ENCODE peak calls at places on chromosomes 12 and 14, in eight cellular contexts. P is CD8-positive, alpha-beta T cell; Q is prostate gland; O is CD8-positive, alpha-beta memory T cell; D is fibroblast of lung; L is astrocyte; I is GM23248; B is Panc1. A is an unnamed sample. For H3K4me1, the result is how much of the 10 kb centered on the place peaks cover.

GRCh38 chr12:92467886-92468285 is 234.9 kb upstream of the PLEKHG7 start:
- DNase-seq in P (no peak), Q (no peak), O (no peak), D (peak), L (peak), I (no peak), B (no peak), A (no peak)

GRCh38 chr12:59808317-59808910 is 212.6 kb downstream of the SLC16A7 start:
- DNase-seq in P (no peak), Q (no peak), O (no peak), D (peak), L (peak), I (peak), B (peak), A (no peak)

GRCh38 chr12:31245822-31246469 is 80.0 kb downstream of the SINHCAF start:
- DNase-seq in P (no peak), Q (no peak), O (no peak), D (no peak), L (no peak), I (no peak), B (no peak), A (no peak)

GRCh38 chr14:48568252-48568651 is 892.8 kb upstream of the MDGA2 start:
- DNase-seq in P (no peak), Q (no peak), O (no peak), D (no peak), L (no peak), I (no peak), B (no peak), A (no peak)

GRCh38 chr12:91383106-91383505 is 200.5 kb upstream of the DCN start:
- DNase-seq in P (no peak), Q (no peak), O (no peak), D (no peak), L (no peak), I (peak), B (no peak), A (no peak)

GRCh38 chr12:47905313-47905730 is 528 bp upstream of the VDR start:
- DNase-seq in P (peak), Q (peak), O (peak), D (peak), L (no peak), I (peak), B (no peak), A (no peak)

GRCh38 chr12:41724216-41724615 is 420.5 kb downstream of the GXYLT1 start:
- DNase-seq in P (no peak), Q (no peak), O (no peak), D (no peak), L (no peak), I (no peak), B (no peak), A (no peak)

GRCh38 chr12:6110006-6110405 is 14.5 kb downstream of the VWF start:
- DNase-seq in P (no peak), Q (no peak), O (no peak), D (peak), L (peak), I (peak), B (no peak), A (no peak)

GRCh38 chr12:6340745-6341438 is 984 bp downstream of the TNFRSF1A start:
- DNase-seq in P (no peak), Q (no peak), O (no peak), D (no peak), L (no peak), I (peak), B (no peak), A (no peak)

GRCh38 chr14:72810201-72810600 is 83.7 kb downstream of the DPF3 start:
- DNase-seq in P (peak), Q (no peak), O (no peak), D (no peak), L (no peak), I (peak), B (no peak), A (no peak)

GRCh38 chr14:74083784-74084276 is 423 bp downstream of the ALDH6A1 start:
- DNase-seq in P (no peak), Q (no peak), O (no peak), D (no peak), L (no peak), I (no peak), B (no peak), A (no peak)

GRCh38 chr14:74084277-74085046 is at the start of the genes ALDH6A1 and LIN52:
- DNase-seq in P (peak), Q (peak), O (peak), D (peak), L (peak), I (peak), B (peak), A (peak)

GRCh38 chr14:74083161-74083560 is 1.1 kb downstream of the ALDH6A1 start:
- DNase-seq in P (no peak), Q (no peak), O (no peak), D (no peak), L (no peak), I (peak), B (no peak), A (no peak)

GRCh38 chr14:74085828-74086227 is 1.1 kb downstream of the LIN52 start:
- DNase-seq in P (no peak), Q (no peak), O (no peak), D (no peak), L (no peak), I (peak), B (no peak), A (no peak)

GRCh38 chr14:74085047-74085637 is 386 bp downstream of the LIN52 start:
- DNase-seq in P (no peak), Q (no peak), O (no peak), D (peak), L (peak), I (peak), B (no peak), A (no peak)
- H3K4me1 ChIP-seq in P (under half), Q (under half), O (under half), D (under half), L (under half), I (under half), B (under half), A (under half)

DNA sequence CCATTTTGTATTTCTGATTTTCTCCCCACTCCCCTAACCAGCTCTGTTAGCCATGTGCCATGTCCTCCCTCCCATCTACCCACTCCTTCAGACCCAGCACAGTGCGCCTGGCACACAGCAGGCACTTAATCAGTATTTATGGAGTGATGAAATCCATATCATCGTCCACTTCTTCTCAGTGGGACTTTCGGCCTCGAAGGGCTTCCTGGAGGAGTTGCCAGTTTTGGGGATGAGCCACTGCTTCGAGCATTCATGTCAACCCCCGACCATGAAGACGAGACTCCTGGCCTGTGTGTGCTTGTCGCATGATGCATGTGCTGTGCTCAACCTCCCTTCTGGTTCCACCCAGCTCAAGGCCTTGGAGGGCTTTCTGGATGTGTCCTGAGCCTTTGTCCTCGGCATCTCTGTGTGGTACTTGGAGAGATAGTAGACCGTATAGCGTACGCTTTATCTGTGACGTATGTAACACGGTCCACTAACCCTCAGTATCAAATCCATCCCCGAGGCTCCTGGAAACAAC is 119.5 kb upstream of the RTL1 start:
- DNase-seq in P (peak), Q (no peak), O (no peak), D (no peak), L (no peak), I (no peak), B (no peak), A (no peak)
- H3K4me1 ChIP-seq in P (under half), Q (under half), O (under half), D (under half), L (under half), I (under half), B (under half), A (under half)

GRCh38 chr14:89117017-89117416 is 292.6 kb downstream of the TTC8 start:
- DNase-seq in P (no peak), Q (no peak), O (no peak), D (no peak), L (no peak), I (no peak), B (no peak), A (no peak)

GRCh38 chr14:89108608-89109007 is 284.2 kb downstream of the TTC8 start:
- DNase-seq in P (no peak), Q (no peak), O (no peak), D (no peak), L (no peak), I (no peak), B (no peak), A (no peak)

GRCh38 chr14:89110110-89110509 is 285.7 kb downstream of the TTC8 start:
- DNase-seq in P (no peak), Q (no peak), O (no peak), D (no peak), L (no peak), I (no peak), B (no peak), A (no peak)

DNA sequence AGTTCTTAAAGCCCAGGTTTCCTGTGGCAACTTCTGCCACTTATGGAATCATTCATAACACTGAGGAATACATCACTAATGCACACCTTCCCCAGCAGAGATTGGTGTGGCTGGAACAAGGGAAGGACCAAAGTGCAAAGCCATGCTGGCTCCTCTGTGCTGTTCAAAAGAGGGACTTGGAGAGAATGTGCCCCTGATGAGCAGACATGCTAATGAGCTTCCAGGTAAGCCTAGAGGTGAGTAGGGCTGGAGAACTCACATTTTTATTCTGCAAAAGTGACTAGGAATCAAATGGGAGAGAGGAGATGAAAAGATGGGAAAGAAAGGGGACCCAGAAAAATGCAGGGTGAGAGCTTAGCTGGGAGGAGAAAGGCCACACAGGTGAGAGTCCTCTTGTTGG is 289.7 kb downstream of the TTC8 start:
- DNase-seq in P (no peak), Q (no peak), O (no peak), D (no peak), L (no peak), I (no peak), B (no peak), A (no peak)
- H3K4me1 ChIP-seq in P (under half), Q (under half), O (under half), D (under half), L (under half), I (under half), B (under half), A (under half)

GRCh38 chr14:104326848-104327247 is 188.5 kb downstream of the KIF26A start:
- DNase-seq in P (no peak), Q (no peak), O (no peak), D (no peak), L (no peak), I (no peak), B (no peak), A (no peak)

GRCh38 chr14:104328607-104329006 is 190.2 kb downstream of the KIF26A start:
- DNase-seq in P (no peak), Q (no peak), O (no peak), D (no peak), L (no peak), I (no peak), B (no peak), A (no peak)

GRCh38 chr14:104331871-104332605 is 193.7 kb downstream of the KIF26A start:
- DNase-seq in P (no peak), Q (no peak), O (no peak), D (no peak), L (no peak), I (no peak), B (no peak), A (no peak)

GRCh38 chr14:104332634-104333270 is 194.4 kb downstream of the KIF26A start:
- DNase-seq in P (no peak), Q (no peak), O (no peak), D (no peak), L (no peak), I (no peak), B (no peak), A (no peak)

GRCh38 chr14:104329793-104330192 is 191.4 kb downstream of the KIF26A start:
- DNase-seq in P (no peak), Q (no peak), O (no peak), D (no peak), L (no peak), I (no peak), B (no peak), A (no peak)
- H3K4me1 ChIP-seq in P (under half), Q (under half), O (under half), D (under half), L (under half), I (under half), B (under half), A (under half)

DNA sequence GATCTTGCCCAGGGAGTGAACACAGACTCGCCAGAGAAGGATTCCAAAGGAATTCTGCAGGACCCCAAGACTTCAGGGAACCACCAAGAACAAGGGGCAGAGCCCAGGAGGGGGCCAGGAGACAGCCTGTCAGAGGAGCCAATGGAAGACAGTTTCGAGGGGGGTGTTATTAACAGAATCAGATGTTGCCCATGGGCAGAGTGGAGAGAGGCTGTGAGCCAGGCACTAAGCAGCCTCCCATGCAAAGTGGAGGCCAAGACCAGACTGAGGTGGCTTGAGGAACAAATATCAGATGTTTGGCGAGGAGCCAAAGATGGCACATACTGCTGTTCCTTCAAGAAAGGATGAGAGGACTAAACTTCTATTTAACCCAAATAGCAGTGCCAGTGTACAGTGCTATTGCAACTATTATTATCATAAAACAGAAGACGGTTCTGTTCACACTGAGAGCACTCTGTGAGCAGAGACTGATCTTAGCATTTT is 12.6 kb downstream of the APPL2 start:
- DNase-seq in P (no peak), Q (no peak), O (no peak), D (no peak), L (no peak), I (peak), B (no peak), A (no peak)
- H3K4me1 ChIP-seq in P (under half), Q (under half), O (under half), D (under half), L (under half), I (half or more), B (under half), A (under half)

GRCh38 chr14:62084020-62084419 is 321.8 kb downstream of the SNAPC1 start:
- DNase-seq in P (no peak), Q (no peak), O (no peak), D (no peak), L (no peak), I (no peak), B (no peak), A (peak)

GRCh38 chr14:62082779-62083178 is 320.6 kb downstream of the SNAPC1 start:
- DNase-seq in P (no peak), Q (no peak), O (no peak), D (no peak), L (no peak), I (no peak), B (no peak), A (no peak)

GRCh38 chr14:62081012-62081612 is 318.9 kb downstream of the SNAPC1 start:
- DNase-seq in P (no peak), Q (no peak), O (no peak), D (no peak), L (no peak), I (no peak), B (no peak), A (no peak)

GRCh38 chr14:62079035-62079434 is 316.8 kb downstream of the SNAPC1 start:
- DNase-seq in P (no peak), Q (no peak), O (no peak), D (no peak), L (no peak), I (no peak), B (no peak), A (no peak)

DNA sequence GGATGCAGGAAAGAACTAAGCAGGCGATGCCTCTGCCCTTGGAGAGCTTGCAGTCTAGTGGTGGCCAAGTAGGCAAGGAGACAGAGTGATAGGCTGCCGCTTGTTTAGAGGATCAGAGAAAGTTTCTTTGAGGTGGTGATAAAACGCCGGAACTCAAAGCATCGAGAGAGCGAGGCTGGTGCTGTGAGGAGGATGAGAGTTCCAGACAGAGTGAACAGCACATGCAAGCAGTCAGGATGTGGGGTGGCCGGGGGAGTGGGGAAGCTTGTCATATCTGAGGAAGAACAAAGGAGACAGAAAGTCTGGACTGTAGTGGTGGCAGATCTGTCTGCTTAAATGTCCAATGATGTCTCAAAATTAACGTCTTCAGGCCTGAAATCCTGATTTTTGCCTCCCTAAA is 319.7 kb downstream of the SNAPC1 start:
- DNase-seq in P (no peak), Q (no peak), O (no peak), D (no peak), L (no peak), I (no peak), B (no peak), A (peak)
- H3K4me1 ChIP-seq in P (under half), Q (under half), O (under half), D (under half), L (under half), I (under half), B (under half), A (under half)

DNA sequence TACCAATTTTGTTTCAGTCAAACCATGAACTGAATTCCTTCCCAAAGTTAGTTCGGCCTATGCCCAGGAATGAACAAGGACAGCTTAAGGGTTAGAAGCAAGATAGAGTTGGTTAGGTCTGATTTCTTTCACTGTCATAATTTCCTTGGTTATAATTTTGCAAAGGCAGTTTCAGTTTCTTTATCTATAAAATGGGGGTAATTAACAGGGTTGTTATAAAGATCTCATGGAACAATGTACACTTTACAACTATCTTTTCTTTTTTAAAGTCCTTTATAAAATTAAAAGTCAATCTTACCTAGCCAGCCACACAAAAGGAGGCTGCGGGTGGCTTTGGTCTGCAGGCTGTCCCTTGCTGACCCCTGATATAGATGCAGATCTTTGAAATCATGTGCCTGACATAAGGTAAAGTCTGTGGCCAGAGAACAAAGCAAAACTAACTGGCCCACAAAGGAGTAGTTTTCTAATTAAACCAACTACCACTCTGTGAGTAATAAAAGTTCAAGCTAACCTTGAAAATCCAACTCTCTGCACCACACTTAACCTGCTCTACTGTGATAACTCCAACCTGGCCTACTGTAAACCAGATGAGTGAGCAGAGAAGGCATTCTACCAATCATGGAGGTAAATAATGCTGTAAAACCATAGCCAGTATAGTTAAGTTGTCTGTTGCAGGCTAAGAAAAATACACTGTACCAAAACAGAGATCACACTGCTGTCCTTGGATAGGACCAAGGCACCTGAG is 49.5 kb downstream of the SLC38A1 start:
- DNase-seq in P (no peak), Q (no peak), O (no peak), D (no peak), L (no peak), I (peak), B (no peak), A (no peak)
- H3K4me1 ChIP-seq in P (half or more), Q (under half), O (half or more), D (under half), L (under half), I (under half), B (under half), A (half or more)

GRCh38 chr12:49825971-49826421 is 2.2 kb downstream of the NCKAP5L start:
- DNase-seq in P (no peak), Q (no peak), O (no peak), D (no peak), L (peak), I (peak), B (no peak), A (no peak)
- H3K4me1 ChIP-seq in P (under half), Q (under half), O (under half), D (under half), L (under half), I (under half), B (under half), A (under half)